ENCODE peak calls at places on chromosome 9, in eight cellular contexts. E, A, W, O, Q, C, I and M are unnamed samples. For H3K4me1, the result is how much of the 10 kb centered on the place peaks cover.

GRCh38 chr9:306907-307306 is 92.2 kb downstream of the DOCK8 start:
- DNase-seq in E (no peak), A (no peak), W (no peak), O (peak), Q (peak), C (no peak), I (no peak), M (peak)

GRCh38 chr9:128146591-128147120 is 2.6 kb upstream of the LCN2 start:
- DNase-seq in E (no peak), A (peak), W (no peak), O (no peak), Q (no peak), C (no peak), I (no peak), M (no peak)

GRCh38 chr9:89116064-89116817 is 62.4 kb downstream of the SHC3 start:
- DNase-seq in E (no peak), A (no peak), W (no peak), O (no peak), Q (no peak), C (no peak), I (peak), M (no peak)

GRCh38 chr9:76297721-76298239 is 96.4 kb downstream of the RFK start:
- DNase-seq in E (peak), A (peak), W (peak), O (no peak), Q (no peak), C (no peak), I (peak), M (no peak)

GRCh38 chr9:114549677-114550330 is 37.8 kb upstream of the ATP6V1G1 start:
- DNase-seq in E (no peak), A (no peak), W (no peak), O (no peak), Q (peak), C (no peak), I (peak), M (no peak)

GRCh38 chr9:137452761-137453642 is 6.1 kb downstream of the NSMF start:
- DNase-seq in E (peak), A (peak), W (no peak), O (no peak), Q (no peak), C (no peak), I (no peak), M (no peak)

GRCh38 chr9:72396247-72397091 is 31.5 kb upstream of the ZFAND5 start:
- DNase-seq in E (no peak), A (no peak), W (no peak), O (no peak), Q (no peak), C (peak), I (peak), M (no peak)

GRCh38 chr9:13140843-13141592 is 138.5 kb downstream of the MPDZ start:
- DNase-seq in E (no peak), A (no peak), W (no peak), O (no peak), Q (no peak), C (no peak), I (peak), M (no peak)

GRCh38 chr9:126450537-126451205 is 124.0 kb downstream of the MVB12B start:
- DNase-seq in E (no peak), A (no peak), W (no peak), O (no peak), Q (no peak), C (no peak), I (no peak), M (no peak)

GRCh38 chr9:36896296-36896695 is 137.8 kb downstream of the PAX5 start:
- DNase-seq in E (no peak), A (no peak), W (no peak), O (no peak), Q (no peak), C (no peak), I (no peak), M (no peak)

GRCh38 chr9:68999393-69000105 is 14.4 kb downstream of the PRKACG start:
- DNase-seq in E (peak), A (peak), W (no peak), O (peak), Q (peak), C (peak), I (peak), M (peak)

GRCh38 chr9:13284011-13284410 is 4.5 kb upstream of the MPDZ start:
- DNase-seq in E (no peak), A (no peak), W (no peak), O (no peak), Q (no peak), C (no peak), I (peak), M (no peak)

GRCh38 chr9:75892168-75892901 is 1.9 kb downstream of the PCSK5 start:
- DNase-seq in E (peak), A (peak), W (no peak), O (no peak), Q (peak), C (no peak), I (no peak), M (no peak)

GRCh38 chr9:108272350-108272899 is 583.4 kb downstream of the ACTL7B start:
- DNase-seq in E (peak), A (peak), W (peak), O (peak), Q (peak), C (peak), I (peak), M (no peak)

GRCh38 chr9:126062158-126062929 is 264.3 kb upstream of the MVB12B start:
- DNase-seq in E (no peak), A (no peak), W (no peak), O (no peak), Q (no peak), C (no peak), I (no peak), M (no peak)

GRCh38 chr9:129343697-129344375 is 165.8 kb upstream of the IER5L start:
- DNase-seq in E (peak), A (peak), W (peak), O (no peak), Q (peak), C (no peak), I (no peak), M (no peak)

GRCh38 chr9:87338075-87338989 is 159.3 kb upstream of the DAPK1 start:
- DNase-seq in E (no peak), A (no peak), W (no peak), O (no peak), Q (peak), C (no peak), I (no peak), M (no peak)

GRCh38 chr9:119284118-119284517 is 85.1 kb downstream of the BRINP1 start:
- DNase-seq in E (no peak), A (no peak), W (no peak), O (no peak), Q (peak), C (peak), I (no peak), M (no peak)

GRCh38 chr9:37104183-37104889 is 16.0 kb upstream of the ZCCHC7 start:
- DNase-seq in E (no peak), A (no peak), W (no peak), O (no peak), Q (peak), C (no peak), I (peak), M (no peak)

DNA sequence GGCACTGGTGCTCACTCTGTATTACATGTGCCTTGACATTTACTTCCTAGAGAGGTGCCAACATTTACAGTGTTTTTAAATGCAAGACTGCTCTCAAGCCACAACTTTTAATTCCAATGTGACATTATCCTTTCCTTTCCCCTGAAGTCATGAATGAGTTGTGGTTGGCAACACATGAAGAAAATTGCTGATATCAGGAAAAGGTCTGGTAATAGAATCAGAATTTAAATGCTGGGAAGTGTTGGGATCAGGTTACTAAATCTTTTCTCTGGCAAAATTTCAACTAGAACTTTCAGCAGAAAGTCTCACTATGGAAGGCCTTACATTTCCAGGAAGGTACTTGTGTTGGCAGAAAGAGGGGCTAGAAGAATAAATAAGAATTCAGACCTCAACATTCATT is 10.6 kb upstream of the SLC44A1 start:
- DNase-seq in E (no peak), A (no peak), W (no peak), O (no peak), Q (no peak), C (peak), I (peak), M (no peak)
- H3K27ac ChIP-seq in E (no peak), A (no peak), W (no peak), O (no peak), Q (no peak), C (no peak), I (no peak), M (no peak)

GRCh38 chr9:131892890-131893289 is 153.0 kb upstream of the RAPGEF1 start:
- DNase-seq in E (no peak), A (no peak), W (no peak), O (no peak), Q (peak), C (no peak), I (no peak), M (no peak)
- H3K4me3 ChIP-seq in E (no peak), A (no peak), W (no peak), O (no peak), Q (no peak), C (no peak), I (no peak), M (no peak)

GRCh38 chr9:70060148-70060882 is 16.7 kb downstream of the MAMDC2 start:
- DNase-seq in E (no peak), A (no peak), W (no peak), O (no peak), Q (no peak), C (no peak), I (no peak), M (no peak)
- H3K4me1 ChIP-seq in E (under half), A (under half), W (under half), O (under half), Q (under half), C (under half), I (under half), M (under half)

DNA sequence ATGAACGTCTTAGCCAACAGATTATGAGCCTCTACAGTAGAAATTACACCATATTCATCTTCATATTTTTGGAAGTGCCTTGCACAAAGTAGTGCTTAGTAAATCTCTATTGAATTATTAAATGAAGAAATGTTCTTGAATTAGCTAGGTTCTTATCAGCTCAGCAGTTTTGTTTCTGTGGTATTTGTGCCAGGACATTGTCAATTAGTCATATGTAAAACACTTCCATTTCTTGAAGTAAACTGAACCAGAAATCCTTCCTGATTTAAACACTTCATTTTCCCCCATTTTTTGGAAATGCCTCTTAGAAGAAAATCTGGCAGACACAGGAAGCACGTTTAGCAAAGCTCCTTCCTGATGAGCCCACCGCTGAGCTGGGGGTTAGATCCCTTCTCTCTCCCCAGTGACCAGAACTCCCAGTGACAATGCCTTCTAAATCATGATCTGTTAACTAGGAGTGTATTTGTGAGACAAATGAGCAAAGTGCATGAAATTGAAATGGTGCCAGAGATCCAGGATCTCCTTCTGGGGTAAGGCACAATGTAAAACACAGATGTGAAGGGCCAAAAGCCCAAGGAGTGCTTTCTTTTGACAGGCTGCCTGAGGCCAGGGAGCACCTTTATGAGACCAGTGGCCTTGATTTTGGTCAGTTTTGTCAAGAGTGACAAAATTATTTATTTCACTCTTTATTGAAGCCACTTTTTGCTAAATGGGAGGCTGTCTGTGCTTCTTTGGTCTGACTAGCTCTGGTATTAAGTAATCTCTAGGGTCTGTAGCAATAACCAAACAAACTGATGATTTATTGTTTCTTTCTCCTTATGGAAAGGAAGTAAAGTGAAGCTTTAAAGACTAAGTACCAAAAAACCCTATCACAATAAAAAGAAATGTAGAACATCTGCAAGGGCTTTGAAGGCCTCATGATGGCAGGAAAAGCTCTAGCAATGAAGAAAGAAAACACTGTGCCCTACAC is 25.6 kb upstream of the RUSC2 start:
- DNase-seq in E (no peak), A (no peak), W (no peak), O (no peak), Q (no peak), C (peak), I (peak), M (no peak)
- H3K27ac ChIP-seq in E (no peak), A (no peak), W (no peak), O (no peak), Q (no peak), C (peak), I (no peak), M (no peak)

GRCh38 chr9:21555911-21556310 is 73.8 kb upstream of the IFNE start:
- DNase-seq in E (no peak), A (no peak), W (no peak), O (no peak), Q (no peak), C (no peak), I (no peak), M (no peak)
- H3K4me3 ChIP-seq in E (no peak), A (no peak), W (no peak), O (no peak), Q (peak), C (no peak), I (peak), M (no peak)

DNA sequence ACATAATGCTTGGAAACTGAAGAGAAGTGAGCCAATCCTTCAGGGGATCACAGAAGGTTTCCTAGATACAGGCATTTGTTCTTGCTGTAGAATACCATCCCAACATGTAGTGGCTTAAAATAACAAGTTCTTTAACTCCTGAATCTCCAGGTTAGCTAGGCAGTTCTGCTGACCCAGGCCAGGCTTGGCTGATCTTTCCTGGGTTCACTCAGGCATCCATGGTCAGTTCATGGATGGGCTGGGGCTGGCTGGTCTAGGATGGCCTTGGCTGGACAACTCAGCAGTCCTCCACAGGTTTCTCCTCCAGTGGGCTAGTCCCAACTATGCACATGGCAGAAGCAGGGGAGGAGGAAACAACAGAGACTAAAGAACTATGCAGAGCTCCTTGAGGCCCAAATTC is 37.4 kb upstream of the DENND1A start:
- DNase-seq in E (no peak), A (no peak), W (no peak), O (no peak), Q (no peak), C (no peak), I (no peak), M (no peak)
- H3K4me1 ChIP-seq in E (under half), A (under half), W (under half), O (under half), Q (under half), C (under half), I (under half), M (under half)

GRCh38 chr9:91423785-91424402 is at the start of gene NFIL3:
- DNase-seq in E (peak), A (peak), W (peak), O (peak), Q (peak), C (peak), I (peak), M (peak)
- H3K27ac ChIP-seq in E (peak), A (peak), W (peak), O (no peak), Q (peak), C (peak), I (peak), M (peak)

DNA sequence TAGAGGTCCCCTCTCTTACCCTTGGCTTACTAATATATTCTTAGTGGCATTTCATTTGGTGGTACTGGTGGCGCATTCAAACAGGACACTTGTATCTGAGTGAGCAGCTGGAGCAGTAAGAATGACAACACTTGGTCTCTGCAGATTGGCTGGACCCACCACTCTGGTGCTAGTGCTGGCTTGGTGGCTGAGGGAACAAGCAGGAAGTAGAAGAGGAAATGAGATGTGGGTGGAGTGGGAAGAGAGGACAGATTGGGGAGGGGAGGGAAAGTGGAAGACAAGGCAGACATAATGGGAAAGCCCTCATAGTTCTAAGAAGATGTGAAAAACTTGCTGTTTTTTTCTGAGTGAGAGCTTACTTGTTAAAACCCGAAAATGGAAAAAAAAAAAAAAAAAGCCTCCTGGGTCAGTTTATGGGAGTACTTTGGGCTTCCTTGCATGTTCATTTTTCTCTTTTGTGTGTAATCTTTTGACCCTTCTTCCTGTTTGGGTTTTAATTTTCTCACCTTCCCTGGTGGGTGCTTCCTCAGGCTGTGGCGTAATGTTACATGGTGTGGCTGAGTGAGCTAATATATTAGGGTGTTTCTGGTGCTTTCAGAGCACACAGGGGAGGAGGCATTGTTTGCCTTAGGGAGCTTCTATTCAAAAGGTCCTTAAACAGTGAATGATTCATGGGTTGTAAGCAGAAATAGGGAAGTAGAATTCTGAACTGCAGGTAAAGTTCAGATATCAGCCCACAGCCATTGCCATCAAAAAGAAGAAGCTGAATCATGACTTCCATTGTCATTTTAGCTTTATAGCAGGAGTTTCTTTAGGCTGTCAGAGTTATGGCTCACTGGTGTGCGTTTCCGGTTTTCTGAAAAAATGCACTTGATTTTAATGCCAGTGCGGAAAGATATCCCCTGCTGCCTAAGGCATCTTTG is 52.3 kb downstream of the TLE4 start:
- DNase-seq in E (no peak), A (peak), W (no peak), O (peak), Q (no peak), C (peak), I (no peak), M (peak)
- H3K4me3 ChIP-seq in E (no peak), A (no peak), W (no peak), O (peak), Q (no peak), C (peak), I (no peak), M (no peak)

GRCh38 chr9:109789582-109790360 is 9.8 kb downstream of the PALM2AKAP2 start:
- DNase-seq in E (no peak), A (no peak), W (no peak), O (no peak), Q (no peak), C (no peak), I (no peak), M (no peak)
- H3K4me1 ChIP-seq in E (under half), A (under half), W (under half), O (under half), Q (under half), C (under half), I (under half), M (under half)